ENCODE peak calls at places on chromosomes 2 and 18, in four cellular contexts. A, T, Q and W are unnamed samples.

GRCh38 chr2:147715807-147716206 is 129.0 kb upstream of the ACVR2A start:
- DNase-seq in A (no peak), T (no peak), Q (no peak), W (no peak)

GRCh38 chr2:121200011-121200347 is 85.0 kb downstream of the TFCP2L1 start:
- DNase-seq in A (no peak), T (no peak), Q (no peak), W (no peak)

GRCh38 chr2:172807011-172807410 is 71.4 kb downstream of the RAPGEF4 start:
- DNase-seq in A (no peak), T (no peak), Q (no peak), W (no peak)

GRCh38 chr2:39379643-39380524 is 57.2 kb downstream of the MAP4K3 start:
- DNase-seq in A (peak), T (no peak), Q (no peak), W (no peak)

GRCh38 chr18:48702346-48703032 is 163.7 kb downstream of the CTIF start:
- DNase-seq in A (no peak), T (no peak), Q (no peak), W (no peak)

GRCh38 chr2:70420740-70421139 is 118.9 kb upstream of the FAM136A start:
- DNase-seq in A (no peak), T (no peak), Q (no peak), W (no peak)

GRCh38 chr18:11578799-11579198 is 30.6 kb upstream of the SLC35G4 start:
- DNase-seq in A (no peak), T (no peak), Q (no peak), W (no peak)

GRCh38 chr2:152409691-152410597 is 75.0 kb downstream of the FMNL2 start:
- DNase-seq in A (peak), T (no peak), Q (no peak), W (no peak)

GRCh38 chr2:118177932-118178331 is 89.7 kb downstream of the INSIG2 start:
- DNase-seq in A (no peak), T (no peak), Q (no peak), W (no peak)

GRCh38 chr2:26561918-26562810 is 79.0 kb downstream of the CIB4 start:
- DNase-seq in A (no peak), T (no peak), Q (peak), W (no peak)

DNA sequence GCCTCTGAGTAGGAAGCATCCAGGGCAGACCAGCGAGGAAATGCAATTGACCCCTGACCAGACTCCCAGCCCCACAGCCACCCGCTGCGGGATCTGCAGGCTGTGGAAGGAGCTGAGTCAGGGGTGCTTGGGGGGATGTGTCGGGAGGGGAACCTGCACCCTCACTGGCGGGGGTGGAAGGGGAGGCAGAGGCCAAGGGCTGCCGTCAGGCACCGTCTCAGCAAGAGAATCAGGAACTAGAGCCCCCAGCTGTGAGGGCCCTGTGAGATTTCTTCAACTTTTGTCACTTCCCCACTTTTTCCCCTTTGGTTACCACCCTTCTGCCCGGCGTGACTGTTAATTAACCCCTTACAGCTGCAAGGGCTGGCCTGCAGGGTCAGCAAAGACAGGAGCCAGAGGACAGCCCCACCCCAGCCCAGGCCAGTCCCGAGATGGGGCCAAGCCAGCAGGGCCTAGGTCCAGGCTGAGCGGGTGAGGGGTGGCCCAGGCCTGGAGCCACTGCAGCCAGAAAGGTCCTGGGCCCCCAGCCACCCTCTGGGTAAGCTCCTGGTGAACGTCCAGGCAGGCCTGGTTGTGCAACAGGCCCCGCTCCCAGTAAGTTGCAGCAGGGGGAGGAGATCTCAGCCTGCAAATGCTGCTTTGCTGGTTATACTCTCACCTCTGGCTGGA is 147.0 kb upstream of the ID2 start:
- DNase-seq in A (peak), T (no peak), Q (no peak), W (peak)
- H2BK120ac ChIP-seq in A (no peak), T (no peak), Q (no peak), W (no peak)

GRCh38 chr18:36536426-36536825 is 238.9 kb downstream of the FHOD3 start:
- DNase-seq in A (no peak), T (peak), Q (peak), W (no peak)
- H4K5ac ChIP-seq in A (no peak), T (no peak), Q (no peak), W (no peak)

GRCh38 chr2:189569295-189569925 is 11.2 kb downstream of the SLC40A1 start:
- DNase-seq in A (peak), T (no peak), Q (no peak), W (no peak)
- H3K4me2 ChIP-seq in A (no peak), T (no peak), Q (no peak), W (no peak)

DNA sequence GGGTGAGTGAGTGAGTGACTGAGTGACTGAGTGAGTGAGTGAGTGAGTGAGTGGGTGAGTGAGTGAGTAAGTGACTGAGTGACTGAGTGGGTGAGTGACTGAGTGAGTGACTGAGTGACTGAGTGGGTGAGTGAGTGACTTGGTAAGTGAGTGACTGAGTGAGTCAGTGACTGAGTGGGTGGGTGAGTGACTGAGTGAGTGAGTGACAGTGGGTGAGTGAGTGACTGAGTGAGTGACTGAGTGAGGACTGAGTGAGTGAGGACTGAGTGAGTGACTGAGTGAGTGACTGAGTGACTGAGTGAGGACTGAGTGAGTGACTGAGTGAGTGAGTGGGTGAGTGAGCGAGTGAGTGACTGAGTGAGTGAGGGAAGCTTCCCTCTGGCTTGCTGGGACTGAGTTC is 13.9 kb downstream of the MAL start:
- DNase-seq in A (no peak), T (no peak), Q (no peak), W (no peak)
- H2BK120ac ChIP-seq in A (no peak), T (no peak), Q (no peak), W (no peak)

DNA sequence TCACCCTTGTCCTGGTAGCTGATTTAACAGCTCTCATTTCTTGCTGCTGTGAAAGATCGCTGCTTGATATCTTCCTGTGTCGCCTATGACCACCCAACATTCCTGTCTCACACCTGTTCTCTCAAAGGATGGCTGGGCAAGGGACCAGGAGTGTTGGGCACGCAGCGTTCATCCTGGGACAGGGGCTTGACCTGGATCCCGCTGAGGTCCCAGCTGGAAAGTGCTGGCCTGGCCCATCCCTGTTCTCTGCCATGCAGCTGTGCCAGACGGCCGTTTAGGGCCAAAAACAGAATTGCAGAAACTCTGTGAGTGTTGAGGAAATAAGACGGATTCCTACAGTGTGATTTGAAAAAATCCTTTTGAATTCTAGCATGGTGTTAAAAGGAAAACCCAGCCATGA is 164.6 kb downstream of the DCDC2C start:
- DNase-seq in A (no peak), T (no peak), Q (no peak), W (no peak)
- H4K5ac ChIP-seq in A (no peak), T (no peak), Q (no peak), W (no peak)

GRCh38 chr2:236344446-236344845 is 80.2 kb upstream of the ASB18 start:
- DNase-seq in A (no peak), T (no peak), Q (peak), W (no peak)
- H3K4me2 ChIP-seq in A (no peak), T (no peak), Q (no peak), W (no peak)

DNA sequence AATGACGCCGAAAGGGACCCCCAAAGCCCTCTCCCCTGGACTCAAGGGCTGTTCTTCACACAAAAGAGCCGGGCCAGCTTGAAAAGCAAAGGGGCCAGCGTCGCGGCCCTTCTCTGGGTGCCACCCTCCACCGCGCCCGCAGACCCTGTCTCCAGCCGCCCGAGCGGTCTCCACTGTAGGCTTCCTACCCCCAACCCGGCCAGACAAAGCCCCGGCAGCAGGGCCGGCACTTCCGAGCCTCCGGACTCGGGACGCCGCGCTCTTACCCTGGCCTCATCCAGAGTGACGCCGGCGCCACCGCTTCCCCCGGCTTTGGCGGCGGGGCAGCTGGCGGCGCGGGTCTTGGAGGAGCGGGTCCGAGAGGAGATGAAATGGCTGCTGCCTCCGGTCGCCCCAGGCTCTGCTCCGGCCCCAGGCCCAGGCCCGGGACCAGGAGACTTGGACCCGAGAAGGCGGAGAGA is 604 bp downstream of the ATAD2B start:
- DNase-seq in A (no peak), T (no peak), Q (peak), W (peak)
- H2BK120ac ChIP-seq in A (peak), T (peak), Q (peak), W (peak)

DNA sequence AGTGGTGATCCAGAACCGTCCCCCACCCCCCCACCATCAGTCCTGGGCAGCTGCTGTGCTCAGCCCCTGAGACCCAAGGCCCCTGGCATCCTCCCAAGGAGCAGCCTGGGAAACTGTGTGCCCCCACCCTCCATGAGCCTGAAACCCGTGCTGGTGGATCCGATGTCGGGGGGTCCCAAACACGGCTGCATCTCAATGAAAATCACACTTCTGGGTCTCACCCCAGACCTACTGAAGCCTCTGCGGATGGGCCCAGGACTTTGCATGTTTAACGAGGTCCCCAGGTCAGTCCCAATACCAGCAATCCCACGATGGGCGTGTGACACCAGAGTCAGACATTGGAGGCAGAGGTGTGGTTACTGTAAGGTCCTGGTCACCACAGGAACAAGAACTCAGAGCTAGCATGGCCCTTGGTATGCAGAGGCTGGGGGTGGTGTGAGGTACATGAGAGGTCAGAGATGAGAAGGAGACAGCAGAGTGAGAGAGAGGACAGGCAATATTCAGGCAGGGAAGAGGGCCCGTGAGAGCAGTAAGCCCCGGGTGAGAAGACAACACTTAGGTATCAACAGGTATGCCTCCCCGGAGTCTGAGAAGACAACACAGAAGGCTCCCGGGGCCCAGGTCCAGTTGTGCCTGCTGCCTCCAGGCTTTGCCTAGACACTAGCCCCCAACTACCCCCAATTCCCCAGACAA is 32.6 kb downstream of the MRPL35 start:
- DNase-seq in A (no peak), T (no peak), Q (no peak), W (no peak)
- H4K5ac ChIP-seq in A (no peak), T (no peak), Q (no peak), W (no peak)

GRCh38 chr18:77114564-77115391 is 17.8 kb downstream of the MBP start:
- DNase-seq in A (peak), T (peak), Q (no peak), W (peak)
- H3K4me2 ChIP-seq in A (no peak), T (no peak), Q (no peak), W (no peak)